ENCODE peak calls at places on chromosomes 1 and 21, in five cellular contexts. O, J, G, Q and H are unnamed samples.
A peak's percentile ranks its signal among the peaks of the same experiment; 100 is the strongest.

GRCh38 chr1:214377886-214378285 is 96.9 kb downstream of the SMYD2 start:
- DNase-seq in G (no peak), J (no peak), O (no peak), Q (no peak), H (no peak)

GRCh38 chr1:87869563-87869962 is 540.9 kb downstream of the LMO4 start:
- DNase-seq in J (no peak), Q (no peak), G (no peak), O (no peak), H (no peak)

GRCh38 chr1:19344831-19345230 is 32.7 kb downstream of the SLC66A1 start:
- DNase-seq in O (no peak), J (no peak), Q (no peak), G (no peak), H (no peak)

GRCh38 chr1:178238722-178239510 is 145.0 kb downstream of the RASAL2 start:
- DNase-seq in O (no peak), J (no peak), G (no peak), Q (no peak), H (peak; percentile 32)

GRCh38 chr1:38444311-38444710 is 397.7 kb upstream of the POU3F1 start:
- DNase-seq in O (no peak), G (no peak), J (no peak), Q (no peak), H (peak; percentile 73)

GRCh38 chr1:78255378-78255777 is 209.6 kb downstream of the GIPC2 start:
- DNase-seq in O (no peak), J (no peak), Q (no peak), G (no peak), H (no peak)

GRCh38 chr1:236085545-236086159 is 20.8 kb upstream of the NID1 start:
- DNase-seq in O (no peak), J (no peak), Q (no peak), G (no peak), H (no peak)

GRCh38 chr1:38559180-38559874 is 300.2 kb downstream of the RRAGC start:
- DNase-seq in O (no peak), J (no peak), G (peak; percentile 59), Q (peak; percentile 90), H (no peak)

GRCh38 chr21:39715804-39716397 is 29.1 kb upstream of the IGSF5 start:
- DNase-seq in J (no peak), O (peak; percentile 54), G (peak; percentile 52), Q (peak; percentile 49), H (peak; percentile 24)

GRCh38 chr21:45871616-45872236 is 109.8 kb upstream of the COL6A1 start:
- DNase-seq in G (no peak), Q (no peak), O (no peak), J (no peak), H (no peak)

GRCh38 chr1:184299076-184299790 is 87.6 kb upstream of the C1orf21 start:
- DNase-seq in G (no peak), O (peak; percentile 16), J (no peak), Q (no peak), H (peak; percentile 72)

GRCh38 chr1:50967416-50968020 is 2.5 kb upstream of the CDKN2C start:
- DNase-seq in O (no peak), J (no peak), Q (no peak), G (no peak), H (peak; percentile 30)

GRCh38 chr1:12524266-12524665 is 93.7 kb downstream of the DHRS3 start:
- DNase-seq in G (no peak), Q (no peak), O (no peak), J (no peak), H (no peak)

GRCh38 chr1:48469616-48470500 is 2.1 kb downstream of the SPATA6 start:
- DNase-seq in G (peak; percentile 63), Q (no peak), J (peak; percentile 25), O (no peak), H (peak; percentile 71)

GRCh38 chr1:19481826-19482398 is 3.4 kb downstream of the CAPZB start:
- DNase-seq in Q (no peak), J (no peak), G (no peak), O (no peak), H (no peak)

GRCh38 chr1:223230161-223230881 is 87.3 kb upstream of the TLR5 start:
- DNase-seq in O (no peak), Q (peak; percentile 62), J (no peak), G (no peak), H (peak; percentile 83)

GRCh38 chr21:38346286-38346685 is 89.5 kb downstream of the KCNJ15 start:
- DNase-seq in G (no peak), J (no peak), O (no peak), Q (no peak), H (no peak)

GRCh38 chr1:116997666-116998065 is 3.9 kb upstream of the CD101 start:
- DNase-seq in O (no peak), Q (no peak), G (no peak), J (no peak), H (peak; percentile 32)

GRCh38 chr1:20233394-20233793 is 47.1 kb upstream of the PLA2G2C start:
- DNase-seq in Q (no peak), J (no peak), O (peak; percentile 55), G (no peak), H (no peak)

GRCh38 chr21:42614391-42614790 is 39.0 kb upstream of the PDE9A start:
- DNase-seq in Q (peak; percentile 70), O (no peak), J (no peak), G (no peak), H (no peak)

GRCh38 chr1:88935522-88936222 is 44.3 kb upstream of the GTF2B start:
- DNase-seq in O (peak; percentile 46), G (no peak), J (no peak), Q (no peak), H (no peak)

GRCh38 chr21:35284199-35284598 is 235.1 kb upstream of the RUNX1 start:
- DNase-seq in O (no peak), Q (no peak), J (no peak), G (no peak), H (peak; percentile 48)

GRCh38 chr1:180040034-180040433 is 85.4 kb downstream of the CEP350 start:
- DNase-seq in J (no peak), O (peak; percentile 4), Q (no peak), G (no peak), H (peak; percentile 78)

GRCh38 chr1:214164157-214164556 is 116.8 kb upstream of the SMYD2 start:
- DNase-seq in Q (no peak), J (no peak), G (no peak), O (no peak), H (no peak)

GRCh38 chr1:23591460-23592208 is 32.3 kb upstream of the ID3 start:
- DNase-seq in O (no peak), Q (no peak), J (no peak), G (no peak), H (no peak)

GRCh38 chr1:22526098-22526497 is 37.2 kb upstream of the EPHA8 start:
- DNase-seq in Q (no peak), O (no peak), G (no peak), J (no peak), H (no peak)

GRCh38 chr1:22526677-22527076 is 36.6 kb upstream of the EPHA8 start:
- DNase-seq in Q (no peak), G (no peak), J (no peak), O (no peak), H (no peak)

GRCh38 chr1:22527555-22528296 is 35.6 kb upstream of the EPHA8 start:
- DNase-seq in O (peak; percentile 71), G (no peak), Q (no peak), J (no peak), H (no peak)

GRCh38 chr1:22528451-22528850 is 34.8 kb upstream of the EPHA8 start:
- DNase-seq in J (no peak), O (no peak), G (no peak), Q (no peak), H (no peak)

GRCh38 chr1:22527122-22527521 is 36.2 kb upstream of the EPHA8 start:
- DNase-seq in G (no peak), O (peak; percentile 75), J (no peak), Q (no peak), H (no peak)
- H3K36me3 ChIP-seq in G (peaks cover 29% of the 10 kb centered on the region), O (peaks cover 51% of the 10 kb centered on the region), J (peaks cover 45% of the 10 kb centered on the region), Q (peaks cover 37% of the 10 kb centered on the region), H (peaks cover 12% of the 10 kb centered on the region)

DNA sequence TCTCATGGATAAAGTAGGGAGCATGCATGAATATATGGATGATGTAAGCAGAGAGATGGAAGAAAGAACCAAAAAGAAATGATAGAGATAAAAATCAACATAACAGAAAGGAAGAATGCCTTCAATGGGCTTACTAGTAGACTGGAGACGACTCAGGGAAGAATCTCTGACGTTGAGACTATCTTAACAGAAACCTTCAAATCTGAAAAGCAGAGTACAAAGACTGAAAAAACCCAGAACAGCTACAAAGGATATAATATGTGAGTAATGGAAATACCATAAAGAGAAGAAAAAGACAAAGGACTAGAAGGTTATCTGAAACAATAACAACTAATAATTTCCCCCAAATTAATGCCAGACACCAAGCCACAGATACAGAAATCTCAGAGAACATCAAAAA is 18.3 kb upstream of the SELP start:
- DNase-seq in G (no peak), J (no peak), Q (no peak), O (no peak), H (no peak)
- H3K9me3 ChIP-seq in G (no peaks in the 10 kb centered on the region), J (no peaks in the 10 kb centered on the region), Q (no peaks in the 10 kb centered on the region), O (no peaks in the 10 kb centered on the region), H (no peaks in the 10 kb centered on the region)

DNA sequence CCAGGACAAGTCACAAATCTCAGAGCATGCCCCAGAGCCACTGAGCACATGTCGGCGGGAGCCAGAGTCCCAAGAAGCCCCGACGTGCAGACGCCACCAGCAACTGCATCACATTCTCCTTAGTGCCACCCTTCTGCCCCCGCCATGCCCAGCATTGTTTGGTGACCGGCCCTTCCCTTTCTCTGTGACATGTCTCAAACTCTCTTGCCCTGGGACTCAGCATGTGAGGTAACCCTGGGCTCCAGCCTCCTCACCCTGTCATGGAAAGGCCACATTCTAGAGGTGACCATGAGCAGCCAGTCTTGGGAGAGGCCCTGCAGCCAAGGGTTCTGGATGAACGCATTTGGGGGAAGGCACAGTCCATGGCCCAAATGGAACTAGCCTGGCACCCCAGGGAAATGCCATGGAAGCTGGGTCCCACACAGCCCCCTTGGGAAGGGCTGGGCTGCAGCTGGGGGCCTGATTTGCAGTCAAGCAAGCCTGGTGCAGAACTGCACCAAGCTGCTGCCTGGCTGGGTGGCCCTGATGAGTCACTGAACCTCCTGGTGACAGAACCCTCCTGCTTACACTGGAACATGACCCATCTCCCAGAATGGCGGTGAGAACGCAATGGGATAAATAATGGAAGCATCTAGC is 94.4 kb downstream of the ITPKB start:
- DNase-seq in G (no peak), J (no peak), Q (no peak), O (no peak), H (no peak)
- H3K36me3 ChIP-seq in G (no peaks in the 10 kb centered on the region), J (peaks cover 17% of the 10 kb centered on the region), Q (peaks cover 76% of the 10 kb centered on the region), O (no peaks in the 10 kb centered on the region), H (peaks cover 13% of the 10 kb centered on the region)

GRCh38 chr1:247156787-247157232 is 15.0 kb downstream of the ZNF124 start:
- DNase-seq in J (no peak), O (no peak), Q (no peak), G (no peak), H (no peak)
- H3K9me3 ChIP-seq in J (peaks cover 76% of the 10 kb centered on the region), O (peaks cover 48% of the 10 kb centered on the region), Q (peaks cover 59% of the 10 kb centered on the region), G (peaks cover 27% of the 10 kb centered on the region), H (peaks cover 78% of the 10 kb centered on the region)